ENCODE peak calls at places on chromosomes 3 and 15, in seven cellular contexts. Z is hepatocyte, O is heart right ventricle, C is fibroblast of lung, R is PC-3, N is GM23248, E is H9. M is an unnamed sample. For H3K4me1, the result is how much of the 10 kb centered on the place peaks cover.

GRCh38 chr15:73922186-73923151 is 3.8 kb upstream of the LOXL1 start:
- DNase-seq in E (peak), N (peak), O (peak), C (peak), Z (peak), R (no peak), M (peak)

GRCh38 chr3:115077501-115078250 is 69.4 kb downstream of the ZBTB20 start:
- DNase-seq in Z (peak), N (no peak), E (no peak), C (no peak), O (no peak), R (no peak), M (no peak)

GRCh38 chr15:36879568-36880225 is 220.7 kb downstream of the MEIS2 start:
- DNase-seq in O (no peak), R (no peak), C (no peak), E (peak), Z (no peak), N (no peak), M (no peak)

GRCh38 chr15:29064731-29065130 is 179.0 kb downstream of the APBA2 start:
- DNase-seq in E (no peak), C (no peak), Z (no peak), O (no peak), N (no peak), R (no peak), M (no peak)

GRCh38 chr15:69820819-69821218 is 276.9 kb downstream of the TLE3 start:
- DNase-seq in N (no peak), E (peak), O (no peak), Z (peak), R (no peak), C (no peak), M (peak)

GRCh38 chr15:95192923-95193322 is 961.6 kb downstream of the MCTP2 start:
- DNase-seq in N (no peak), O (no peak), R (no peak), Z (no peak), E (no peak), C (no peak), M (no peak)

GRCh38 chr15:54120949-54121463 is 142.8 kb downstream of the UNC13C start:
- DNase-seq in E (no peak), C (no peak), N (no peak), Z (no peak), O (no peak), R (no peak), M (no peak)

GRCh38 chr3:11290743-11291680 is 18.8 kb downstream of the ATG7 start:
- DNase-seq in Z (no peak), E (no peak), C (peak), N (peak), O (no peak), R (peak), M (no peak)

GRCh38 chr3:9583792-9584191 is 30.2 kb upstream of the LHFPL4 start:
- DNase-seq in C (no peak), R (peak), Z (no peak), N (no peak), E (no peak), O (no peak), M (no peak)

GRCh38 chr3:16048435-16049318 is 125.8 kb upstream of the GALNT15 start:
- DNase-seq in O (no peak), E (peak), R (peak), N (peak), Z (peak), C (peak), M (peak)

GRCh38 chr3:22568285-22568684 is 634.8 kb upstream of the UBE2E2 start:
- DNase-seq in Z (no peak), R (peak), O (no peak), N (no peak), E (no peak), C (no peak), M (no peak)

GRCh38 chr3:65751123-65751700 is 287.5 kb downstream of the MAGI1 start:
- DNase-seq in E (peak), O (peak), C (peak), Z (peak), R (peak), N (peak), M (peak)

GRCh38 chr15:99436472-99437314 is 129.1 kb upstream of the MEF2A start:
- DNase-seq in N (no peak), E (no peak), C (no peak), O (no peak), Z (no peak), R (no peak), M (no peak)

GRCh38 chr3:127394984-127395662 is 107.3 kb upstream of the PRR20G start:
- DNase-seq in O (no peak), R (no peak), C (no peak), Z (no peak), N (no peak), E (no peak), M (no peak)

GRCh38 chr15:39363761-39364586 is 216.9 kb upstream of the THBS1 start:
- DNase-seq in O (no peak), E (no peak), R (peak), C (peak), N (peak), Z (no peak), M (no peak)

GRCh38 chr15:48090666-48091065 is 30.1 kb upstream of the SLC24A5 start:
- DNase-seq in O (no peak), Z (no peak), C (no peak), E (no peak), N (no peak), R (no peak), M (no peak)

GRCh38 chr3:16430717-16431630 is 82.5 kb downstream of the RFTN1 start:
- DNase-seq in C (no peak), O (no peak), E (no peak), R (no peak), Z (no peak), N (no peak), M (no peak)

GRCh38 chr3:166837535-166837934 is 542.6 kb downstream of the ZBBX start:
- DNase-seq in N (no peak), C (no peak), E (peak), Z (peak), O (no peak), R (peak), M (peak)

GRCh38 chr3:188442430-188442829 is 288.5 kb downstream of the LPP start:
- DNase-seq in C (no peak), O (no peak), Z (no peak), N (no peak), R (no peak), E (no peak), M (no peak)

GRCh38 chr15:39199076-39199475 is 381.8 kb upstream of the THBS1 start:
- DNase-seq in R (no peak), Z (no peak), E (no peak), N (no peak), C (peak), O (peak), M (no peak)

GRCh38 chr15:66649235-66649984 is 52.6 kb upstream of the SMAD6 start:
- DNase-seq in O (no peak), R (no peak), C (no peak), N (no peak), Z (no peak), E (no peak), M (no peak)

GRCh38 chr3:138049157-138049919 is 39.4 kb downstream of the CLDN18 start:
- DNase-seq in C (peak), N (peak), R (no peak), Z (no peak), O (no peak), E (peak), M (peak)

GRCh38 chr3:177367783-177368182 is 170.5 kb upstream of the TBL1XR1 start:
- DNase-seq in Z (no peak), C (no peak), N (no peak), O (no peak), E (no peak), R (no peak), M (peak)

GRCh38 chr15:95559875-95560394 is 770.6 kb upstream of the NR2F2 start:
- DNase-seq in Z (peak), N (peak), C (peak), O (no peak), R (peak), E (no peak), M (peak)

GRCh38 chr3:159882784-159883779 is 105.6 kb upstream of the IL12A start:
- DNase-seq in R (peak), Z (no peak), C (peak), O (no peak), E (no peak), N (peak), M (peak)

GRCh38 chr15:33357845-33358244 is 47.1 kb downstream of the RYR3 start:
- DNase-seq in C (no peak), Z (no peak), N (no peak), R (no peak), E (no peak), O (no peak), M (no peak)

GRCh38 chr15:77993374-77993911 is 84.1 kb downstream of the TBC1D2B start:
- DNase-seq in R (no peak), C (no peak), Z (no peak), E (no peak), N (no peak), O (no peak), M (no peak)
- H3K27ac ChIP-seq in R (peak), C (peak), Z (peak), E (no peak), N (peak), O (peak), M (peak)

GRCh38 chr15:72486144-72486543 is 12.0 kb downstream of the ARIH1 start:
- DNase-seq in N (no peak), O (no peak), C (no peak), Z (no peak), E (no peak), R (no peak), M (no peak)
- H3K4me1 ChIP-seq in N (under half), O (under half), C (under half), Z (under half), E (under half), R (under half), M (under half)

GRCh38 chr3:194220776-194221735 is 85.1 kb downstream of the HES1 start:
- DNase-seq in C (no peak), E (no peak), O (no peak), R (peak), Z (no peak), N (peak), M (no peak)
- H3K27ac ChIP-seq in C (no peak), E (no peak), O (no peak), R (no peak), Z (no peak), N (no peak), M (no peak)

GRCh38 chr3:5464684-5465083 is 277.2 kb downstream of the EDEM1 start:
- DNase-seq in C (no peak), E (no peak), O (no peak), N (no peak), Z (no peak), R (no peak), M (no peak)
- H3K4me1 ChIP-seq in C (under half), E (under half), O (under half), N (under half), Z (under half), R (under half), M (under half)

GRCh38 chr3:31361391-31362273 is 171.1 kb upstream of the STT3B start:
- DNase-seq in N (peak), R (peak), C (peak), E (no peak), Z (no peak), O (no peak), M (no peak)

GRCh38 chr3:31370093-31370666 is 162.5 kb upstream of the STT3B start:
- DNase-seq in R (no peak), E (no peak), O (no peak), Z (no peak), N (peak), C (peak), M (no peak)

GRCh38 chr3:31369637-31370036 is 163.1 kb upstream of the STT3B start:
- DNase-seq in O (no peak), Z (no peak), C (peak), N (peak), R (peak), E (no peak), M (no peak)

GRCh38 chr3:31364188-31364587 is 168.5 kb upstream of the STT3B start:
- DNase-seq in C (peak), O (no peak), E (no peak), R (no peak), Z (no peak), N (peak), M (peak)

GRCh38 chr3:31364711-31365110 is 168.0 kb upstream of the STT3B start:
- DNase-seq in O (no peak), C (peak), E (no peak), Z (no peak), N (peak), R (peak), M (no peak)
- H3K27ac ChIP-seq in O (no peak), C (no peak), E (no peak), Z (no peak), N (peak), R (no peak), M (no peak)